ENCODE peak calls at places on chromosome 6, in five cellular contexts. One of them, this sample, is unnamed.

GRCh38 chr6:23690650-23691049 is 435.4 kb upstream of the NRSN1 start:
- DNase-seq in heart right ventricle: no peak
- DNase-seq in AG09309: no peak
- DNase-seq in PC-3: no peak
- DNase-seq in MCF 10A: no peak
- DNase-seq in this sample: no peak

GRCh38 chr6:51182884-51183283 is 364.2 kb downstream of the TFAP2B start:
- DNase-seq in heart right ventricle: no peak
- DNase-seq in AG09309: no peak
- DNase-seq in PC-3: no peak
- DNase-seq in MCF 10A: peak
- DNase-seq in this sample: no peak

GRCh38 chr6:41441598-41442205 is 104.5 kb upstream of the FOXP4 start:
- DNase-seq in heart right ventricle: no peak
- DNase-seq in AG09309: no peak
- DNase-seq in PC-3: no peak
- DNase-seq in MCF 10A: no peak
- DNase-seq in this sample: no peak

GRCh38 chr6:28659250-28659566 is 133.5 kb downstream of the GPX5 start:
- DNase-seq in heart right ventricle: no peak
- DNase-seq in AG09309: no peak
- DNase-seq in PC-3: no peak
- DNase-seq in MCF 10A: no peak
- DNase-seq in this sample: no peak

GRCh38 chr6:105644073-105644489 is 241.2 kb upstream of the PREP start:
- DNase-seq in heart right ventricle: no peak
- DNase-seq in AG09309: no peak
- DNase-seq in PC-3: no peak
- DNase-seq in MCF 10A: no peak
- DNase-seq in this sample: no peak

GRCh38 chr6:17907467-17908229 is 79.8 kb downstream of the KIF13A start:
- DNase-seq in heart right ventricle: peak
- DNase-seq in AG09309: peak
- DNase-seq in PC-3: peak
- DNase-seq in MCF 10A: peak
- DNase-seq in this sample: no peak

GRCh38 chr6:138509371-138509770 is 10.1 kb upstream of the NHSL1 start:
- DNase-seq in heart right ventricle: peak
- DNase-seq in AG09309: no peak
- DNase-seq in PC-3: peak
- DNase-seq in MCF 10A: peak
- DNase-seq in this sample: no peak

GRCh38 chr6:150252714-150253444 is 110.0 kb downstream of the PPP1R14C start:
- DNase-seq in heart right ventricle: peak
- DNase-seq in AG09309: no peak
- DNase-seq in PC-3: peak
- DNase-seq in MCF 10A: peak
- DNase-seq in this sample: no peak

GRCh38 chr6:71420693-71421328 is 132.2 kb downstream of the OGFRL1 start:
- DNase-seq in heart right ventricle: peak
- DNase-seq in AG09309: peak
- DNase-seq in PC-3: peak
- DNase-seq in MCF 10A: peak
- DNase-seq in this sample: peak

GRCh38 chr6:106387875-106388274 is 27.4 kb downstream of the CRYBG1 start:
- DNase-seq in heart right ventricle: no peak
- DNase-seq in AG09309: no peak
- DNase-seq in PC-3: no peak
- DNase-seq in MCF 10A: no peak
- DNase-seq in this sample: no peak

GRCh38 chr6:154229796-154230195 is 126.8 kb downstream of the IPCEF1 start:
- DNase-seq in heart right ventricle: no peak
- DNase-seq in AG09309: no peak
- DNase-seq in PC-3: no peak
- DNase-seq in MCF 10A: no peak
- DNase-seq in this sample: no peak

GRCh38 chr6:48985025-48985424 is 478.0 kb downstream of the MMUT start:
- DNase-seq in heart right ventricle: no peak
- DNase-seq in AG09309: peak
- DNase-seq in PC-3: peak
- DNase-seq in MCF 10A: no peak
- DNase-seq in this sample: no peak

GRCh38 chr6:24909281-24910216 is 26.2 kb downstream of the RIPOR2 start:
- DNase-seq in heart right ventricle: no peak
- DNase-seq in AG09309: no peak
- DNase-seq in PC-3: no peak
- DNase-seq in MCF 10A: no peak
- DNase-seq in this sample: no peak

GRCh38 chr6:35967059-35967769 is 46.3 kb upstream of the SRPK1 start:
- DNase-seq in heart right ventricle: no peak
- DNase-seq in AG09309: no peak
- DNase-seq in PC-3: no peak
- DNase-seq in MCF 10A: no peak
- DNase-seq in this sample: no peak

GRCh38 chr6:2911171-2911570 is 8.1 kb upstream of the SERPINB9 start:
- DNase-seq in heart right ventricle: no peak
- DNase-seq in AG09309: no peak
- DNase-seq in PC-3: no peak
- DNase-seq in MCF 10A: peak
- DNase-seq in this sample: no peak

GRCh38 chr6:63743691-63744090 is 108.1 kb downstream of the PHF3 start:
- DNase-seq in heart right ventricle: no peak
- DNase-seq in AG09309: no peak
- DNase-seq in PC-3: no peak
- DNase-seq in MCF 10A: no peak
- DNase-seq in this sample: no peak

GRCh38 chr6:88780714-88781389 is 182.6 kb downstream of the RNGTT start:
- DNase-seq in heart right ventricle: peak
- DNase-seq in AG09309: peak
- DNase-seq in PC-3: peak
- DNase-seq in MCF 10A: peak
- DNase-seq in this sample: no peak

GRCh38 chr6:56370127-56370540 is 122.8 kb upstream of the COL21A1 start:
- DNase-seq in heart right ventricle: peak
- DNase-seq in AG09309: no peak
- DNase-seq in PC-3: peak
- DNase-seq in MCF 10A: peak
- DNase-seq in this sample: no peak

DNA sequence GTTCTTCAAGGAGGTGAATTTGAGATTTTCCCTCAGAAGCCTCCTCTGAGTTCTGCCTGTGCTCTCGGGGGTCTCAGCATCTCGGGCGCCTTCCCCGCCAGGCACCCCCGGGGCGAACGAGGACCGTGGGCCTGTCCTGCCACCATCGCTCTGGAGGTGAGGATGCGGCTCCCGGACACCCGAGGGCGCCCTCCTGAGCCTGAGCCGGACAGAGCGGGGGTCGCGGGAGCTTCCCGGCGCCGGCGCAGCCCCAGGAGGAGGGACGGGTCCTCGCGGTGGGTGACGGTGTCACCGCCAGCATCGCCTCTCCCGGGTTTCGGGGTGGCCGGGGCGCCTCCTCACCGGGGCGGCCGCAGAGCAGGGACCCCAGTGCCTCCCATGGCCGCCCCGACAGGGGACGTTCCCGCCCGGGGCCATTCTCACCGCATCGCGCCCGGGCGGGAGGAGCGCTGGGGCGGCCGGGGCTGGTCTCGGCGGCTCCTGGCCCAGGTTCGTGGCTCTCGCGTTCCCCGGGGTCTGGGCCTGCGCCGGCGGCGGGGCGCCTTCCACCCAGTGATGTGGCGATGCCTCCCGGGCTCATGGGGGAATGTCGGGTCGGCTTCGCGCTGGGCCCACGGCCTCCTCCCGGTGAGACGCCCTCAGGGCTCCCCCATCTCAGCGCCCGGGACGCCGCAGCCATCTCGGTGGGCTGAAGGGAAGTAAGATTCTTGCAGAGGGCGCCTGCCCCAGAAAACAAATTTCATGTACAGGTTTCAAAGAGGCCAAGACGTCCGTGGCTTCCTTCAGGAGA is 210.5 kb downstream of the ERMARD start:
- DNase-seq in heart right ventricle: peak
- DNase-seq in AG09309: no peak
- DNase-seq in PC-3: no peak
- DNase-seq in MCF 10A: no peak
- DNase-seq in this sample: peak
- TF ChIP-seq CTCF in heart right ventricle: peak
- TF ChIP-seq CTCF in AG09309: no peak
- TF ChIP-seq CTCF in PC-3: no peak
- TF ChIP-seq CTCF in MCF 10A: no peak
- TF ChIP-seq CTCF in this sample: peak

GRCh38 chr6:144365176-144365710 is 80.1 kb downstream of the UTRN start:
- DNase-seq in heart right ventricle: no peak
- DNase-seq in AG09309: no peak
- DNase-seq in PC-3: no peak
- DNase-seq in MCF 10A: no peak
- DNase-seq in this sample: no peak
- TF ChIP-seq CTCF in heart right ventricle: no peak
- TF ChIP-seq CTCF in AG09309: no peak
- TF ChIP-seq CTCF in PC-3: no peak
- TF ChIP-seq CTCF in MCF 10A: no peak
- TF ChIP-seq CTCF in this sample: no peak

DNA sequence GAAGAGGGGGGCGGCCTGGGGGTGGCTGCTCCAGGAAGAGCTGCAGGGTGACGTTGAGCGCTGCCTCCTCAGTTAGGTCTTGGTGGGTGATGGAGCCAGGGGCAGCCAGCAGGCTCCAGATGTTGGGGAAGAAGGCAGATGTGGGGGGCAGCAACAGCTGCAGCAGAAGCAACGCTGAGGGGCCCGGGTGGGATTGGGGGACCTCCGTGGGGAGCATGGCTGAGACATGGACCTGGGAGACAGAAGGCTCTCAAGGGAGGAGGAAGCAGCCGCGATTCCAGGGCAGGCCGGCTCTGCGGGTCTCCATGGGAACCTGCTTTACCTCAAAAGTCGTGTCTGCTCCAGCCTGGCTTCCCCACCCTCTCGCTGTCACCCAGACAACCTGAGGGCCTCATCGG is 566 bp downstream of the VWA7 start:
- DNase-seq in heart right ventricle: no peak
- DNase-seq in AG09309: no peak
- DNase-seq in PC-3: peak
- DNase-seq in MCF 10A: no peak
- DNase-seq in this sample: no peak
- TF ChIP-seq CTCF in heart right ventricle: no peak
- TF ChIP-seq CTCF in AG09309: no peak
- TF ChIP-seq CTCF in PC-3: no peak
- TF ChIP-seq CTCF in MCF 10A: no peak
- TF ChIP-seq CTCF in this sample: no peak

GRCh38 chr6:11123978-11124377 is 12.5 kb upstream of the ERVFRD-1 start:
- DNase-seq in heart right ventricle: no peak
- DNase-seq in AG09309: no peak
- DNase-seq in PC-3: no peak
- DNase-seq in MCF 10A: no peak
- DNase-seq in this sample: no peak
- TF ChIP-seq CTCF in heart right ventricle: no peak
- TF ChIP-seq CTCF in AG09309: no peak
- TF ChIP-seq CTCF in PC-3: no peak
- TF ChIP-seq CTCF in MCF 10A: peak
- TF ChIP-seq CTCF in this sample: no peak

DNA sequence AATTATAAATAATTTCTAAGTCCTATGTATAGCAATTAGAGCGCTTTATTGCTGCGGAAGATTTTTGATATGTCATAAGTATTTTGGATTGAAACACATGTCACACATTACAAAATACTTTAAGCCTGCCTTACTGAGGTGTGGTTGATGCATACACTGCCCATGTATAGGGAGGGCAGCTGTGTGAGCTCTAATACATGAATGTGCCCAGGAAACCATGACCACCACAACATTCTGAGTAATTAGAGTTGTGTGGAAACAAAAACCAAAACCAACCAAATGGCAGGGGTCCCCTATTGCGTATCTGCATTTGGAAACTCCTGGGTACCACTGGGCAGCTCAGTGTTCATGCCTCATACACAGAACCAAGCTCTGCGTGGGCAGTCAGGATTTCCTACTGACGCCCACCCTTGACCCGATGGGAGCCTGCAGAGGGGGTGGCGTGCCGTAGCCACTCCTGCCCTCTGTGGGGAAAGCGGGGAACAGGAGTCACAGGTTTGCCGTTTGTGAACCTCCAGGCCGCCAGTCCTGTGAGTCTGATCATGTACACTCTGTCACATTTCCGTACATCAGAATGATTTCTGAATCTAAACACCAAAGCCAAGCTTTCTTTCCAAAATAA is 50.9 kb upstream of the PDE10A start:
- DNase-seq in heart right ventricle: no peak
- DNase-seq in AG09309: no peak
- DNase-seq in PC-3: no peak
- DNase-seq in MCF 10A: no peak
- DNase-seq in this sample: no peak
- TF ChIP-seq CTCF in heart right ventricle: no peak
- TF ChIP-seq CTCF in AG09309: no peak
- TF ChIP-seq CTCF in PC-3: no peak
- TF ChIP-seq CTCF in MCF 10A: no peak
- TF ChIP-seq CTCF in this sample: no peak

DNA sequence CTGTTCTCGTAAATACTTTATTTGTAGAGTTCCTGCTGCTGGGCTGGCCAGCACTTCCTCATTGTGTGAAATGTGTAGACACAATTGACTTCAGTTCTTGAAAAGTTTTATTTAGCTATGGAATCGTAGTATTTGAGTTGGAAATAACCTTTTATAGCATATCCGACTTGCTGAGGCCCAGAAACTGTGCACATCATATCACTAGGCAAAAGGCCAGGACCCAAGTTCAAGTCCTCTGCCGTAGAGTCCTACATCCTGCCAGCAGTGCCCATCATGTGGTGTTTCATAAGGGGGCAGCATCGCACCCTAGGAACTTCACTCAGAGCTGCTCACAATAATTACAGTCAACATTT is 207.7 kb upstream of the SNX9 start:
- DNase-seq in heart right ventricle: no peak
- DNase-seq in AG09309: no peak
- DNase-seq in PC-3: peak
- DNase-seq in MCF 10A: no peak
- DNase-seq in this sample: no peak
- TF ChIP-seq CTCF in heart right ventricle: no peak
- TF ChIP-seq CTCF in AG09309: no peak
- TF ChIP-seq CTCF in PC-3: peak
- TF ChIP-seq CTCF in MCF 10A: no peak
- TF ChIP-seq CTCF in this sample: no peak

DNA sequence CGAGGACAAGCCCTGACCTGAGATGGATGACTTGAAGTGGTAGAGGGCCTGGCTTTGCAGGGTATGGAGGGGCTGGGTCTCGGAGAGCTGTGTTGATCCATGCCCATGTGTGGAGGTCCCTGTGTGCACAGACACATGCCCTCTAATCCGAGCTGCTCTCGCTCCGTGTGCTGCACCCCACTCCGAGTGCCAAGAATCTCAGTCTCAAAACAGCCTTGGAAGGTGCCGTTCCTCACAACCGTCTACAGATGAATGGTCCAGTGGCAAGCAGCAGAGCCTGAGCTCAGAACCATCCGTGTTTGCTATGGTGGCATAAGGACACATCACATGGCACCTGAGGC is 92.4 kb downstream of the RAMACL start:
- DNase-seq in heart right ventricle: no peak
- DNase-seq in AG09309: no peak
- DNase-seq in PC-3: no peak
- DNase-seq in MCF 10A: no peak
- DNase-seq in this sample: no peak
- TF ChIP-seq CTCF in heart right ventricle: no peak
- TF ChIP-seq CTCF in AG09309: no peak
- TF ChIP-seq CTCF in PC-3: no peak
- TF ChIP-seq CTCF in MCF 10A: no peak
- TF ChIP-seq CTCF in this sample: no peak

This sample was measured in mesothelial cell of epicardium.